ENCODE peak calls at places on chromosome 11, in ten cellular contexts. E is fibroblast of pulmonary artery, N is RWPE2, U is OCI-LY7, A is colonic mucosa, P is Peyer's patch, C is A549, L is stomach, B is adrenal gland, F is heart left ventricle. D is an unnamed sample.

GRCh38 chr11:128627666-128628342 is 40.4 kb upstream of the ETS1 start:
- DNase-seq in A (no peak), U (peak; percentile 73), E (no peak), P (no peak), C (no peak), B (no peak), N (no peak), F (no peak), L (no peak), D (peak; percentile 28)

GRCh38 chr11:40032331-40032730 is 1427.1 kb downstream of the LRRC4C start:
- DNase-seq in E (no peak), U (no peak), L (no peak), A (no peak), C (no peak), B (no peak), F (no peak), N (no peak), P (no peak), D (no peak)

GRCh38 chr11:106409681-106410080 is 332.2 kb downstream of the AASDHPPT start:
- DNase-seq in E (no peak), N (no peak), C (no peak), A (no peak), L (no peak), U (no peak), P (no peak), F (no peak), B (no peak), D (no peak)

GRCh38 chr11:43053638-43054412 is 258.0 kb upstream of the API5 start:
- DNase-seq in C (no peak), U (no peak), A (no peak), E (no peak), F (no peak), L (no peak), P (no peak), N (no peak), B (no peak), D (no peak)

GRCh38 chr11:110712643-110713468 is 619 bp upstream of the ARHGAP20 start:
- DNase-seq in B (peak; percentile 58), A (peak; percentile 29), U (no peak), E (peak; percentile 67), N (no peak), P (peak; percentile 18), F (no peak), L (no peak), C (no peak), D (no peak)

GRCh38 chr11:11451501-11452005 is 98.5 kb upstream of the CSNK2A3 start:
- DNase-seq in C (peak; percentile 53), P (no peak), L (no peak), A (no peak), B (no peak), F (no peak), E (no peak), U (no peak), N (no peak), D (peak; percentile 65)

GRCh38 chr11:23947883-23948282 is 549.0 kb upstream of the LUZP2 start:
- DNase-seq in C (no peak), E (no peak), A (no peak), F (no peak), L (no peak), N (no peak), P (no peak), B (no peak), U (no peak), D (no peak)

GRCh38 chr11:33013706-33014105 is 2.0 kb upstream of the DEPDC7 start:
- DNase-seq in F (no peak), B (no peak), P (no peak), E (no peak), C (no peak), A (no peak), U (no peak), N (no peak), L (no peak), D (no peak)

GRCh38 chr11:15589070-15589626 is 474.4 kb downstream of the INSC start:
- DNase-seq in A (no peak), P (no peak), B (no peak), C (no peak), U (no peak), F (no peak), N (no peak), L (no peak), E (no peak), D (no peak)

DNA sequence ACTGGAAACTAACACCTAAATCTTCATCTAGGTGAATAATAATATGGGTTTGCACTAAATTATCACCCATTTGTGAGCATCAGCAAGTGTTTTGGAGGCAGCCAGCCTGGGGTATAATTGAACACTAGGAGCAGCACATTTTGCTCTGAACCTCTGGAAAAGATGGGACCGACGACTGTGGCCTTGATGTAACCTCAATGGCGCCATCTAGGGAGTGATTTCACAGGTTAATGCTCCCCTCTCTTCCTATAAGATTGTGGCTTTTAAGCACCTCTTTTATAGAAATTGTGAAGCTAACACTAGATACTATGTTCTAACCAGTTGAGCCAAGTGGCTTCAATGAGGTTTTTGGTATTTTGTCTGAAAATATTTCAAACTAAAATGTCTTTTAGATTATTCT is 203.7 kb downstream of the NELL1 start:
- DNase-seq in P (no peak), F (no peak), A (no peak), N (no peak), L (no peak), C (peak; percentile 10), B (no peak), E (no peak), U (peak; percentile 24), D (peak; percentile 55)
- TF ChIP-seq CTCF in P (no peak), F (no peak), A (no peak), N (peak; percentile 39), L (no peak), C (peak; percentile 28), B (peak; percentile 18), E (no peak), U (peak; percentile 71), D (peak; percentile 68)

DNA sequence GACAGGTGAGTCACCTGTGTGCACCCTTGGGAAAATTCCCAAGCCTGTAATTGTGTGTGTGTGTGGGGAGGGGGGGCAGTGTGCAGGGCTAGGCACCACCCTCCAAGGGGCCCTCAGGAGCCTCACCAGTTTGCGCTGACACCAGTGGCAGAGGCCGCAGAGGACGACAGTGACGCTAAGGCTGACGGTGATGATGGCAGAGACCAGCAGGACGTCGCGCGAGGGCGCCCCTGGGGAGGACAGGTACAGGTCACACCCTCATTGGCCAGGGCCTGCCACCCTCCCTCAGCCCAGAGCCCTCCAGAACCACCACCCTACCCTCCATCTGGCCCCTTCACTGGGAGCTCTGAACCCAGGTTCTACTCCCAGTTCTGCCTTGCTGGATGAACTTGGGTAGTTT is 24.9 kb downstream of the SYT7 start:
- DNase-seq in A (no peak), C (no peak), B (no peak), E (no peak), F (no peak), P (no peak), N (no peak), L (no peak), U (no peak), D (no peak)
- H3K4me3 ChIP-seq in A (no peak overlapping the region), C (no peak overlapping the region), B (no peak overlapping the region), E (no peak overlapping the region), F (no peak overlapping the region), P (no peak overlapping the region), N (no peak overlapping the region), L (no peak overlapping the region), U (no peak overlapping the region), D (no peak overlapping the region)

GRCh38 chr11:134939046-134939445 is 527.0 kb upstream of the B3GAT1 start:
- DNase-seq in C (no peak), B (no peak), U (no peak), N (no peak), A (no peak), E (no peak), L (no peak), P (no peak), F (no peak), D (no peak)

GRCh38 chr11:134938212-134938611 is 526.2 kb upstream of the B3GAT1 start:
- DNase-seq in F (no peak), P (no peak), N (no peak), B (no peak), A (no peak), E (no peak), U (no peak), L (no peak), C (no peak), D (no peak)

GRCh38 chr11:134940441-134941125 is 528.5 kb upstream of the B3GAT1 start:
- DNase-seq in E (no peak), F (no peak), C (no peak), A (no peak), P (no peak), U (no peak), L (no peak), B (no peak), N (no peak), D (no peak)

GRCh38 chr11:134942633-134943032 is 530.6 kb upstream of the B3GAT1 start:
- DNase-seq in P (no peak), C (no peak), N (no peak), U (no peak), L (no peak), A (no peak), E (no peak), F (no peak), B (no peak), D (no peak)

DNA sequence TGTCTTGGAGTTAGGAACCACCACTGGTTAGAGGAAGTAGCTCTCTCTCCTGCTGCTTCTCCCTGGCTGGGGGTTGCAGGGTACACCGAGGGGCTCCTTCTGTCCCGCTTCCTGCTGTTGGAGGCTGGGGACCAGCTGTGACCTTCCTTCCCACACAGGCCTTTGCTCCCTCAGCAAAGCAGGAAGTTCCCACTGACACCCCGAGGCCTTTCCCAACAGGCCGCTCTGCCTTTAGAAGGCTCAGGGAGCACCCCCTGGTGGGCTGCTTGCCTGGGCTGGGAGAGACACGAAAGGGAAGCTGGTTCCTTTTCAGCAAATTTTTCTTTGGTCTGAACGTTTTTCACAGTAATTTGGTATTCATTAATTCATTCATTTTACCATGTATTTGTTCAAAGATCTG is 527.9 kb upstream of the B3GAT1 start:
- DNase-seq in U (no peak), L (no peak), F (peak; percentile 35), A (no peak), P (no peak), E (no peak), C (no peak), B (no peak), N (no peak), D (peak; percentile 77)
- TF ChIP-seq CTCF in U (peak; percentile 28), L (no peak), F (peak; percentile 25), A (no peak), P (no peak), E (no peak), C (no peak), B (no peak), N (no peak), D (peak; percentile 83)

GRCh38 chr11:108608548-108608947 is 15.0 kb upstream of the EXPH5 start:
- DNase-seq in L (no peak), C (no peak), U (no peak), A (no peak), N (no peak), B (no peak), E (no peak), F (no peak), P (no peak), D (no peak)
- H3K4me3 ChIP-seq in L (no peak overlapping the region), C (no peak overlapping the region), U (no peak overlapping the region), A (no peak overlapping the region), N (no peak overlapping the region), B (no peak overlapping the region), E (no peak overlapping the region), F (no peak overlapping the region), P (no peak overlapping the region), D (no peak overlapping the region)